ENCODE peak calls at places on chromosomes 13 and 19, in eight cellular contexts. W is amniotic epithelial cell; U is thoracic aorta; I is activated CD8-positive, alpha-beta memory T cell treated with anti-CD3 and anti-CD28 coated beads for 1 hour; J is aorta; V is effector CD4-positive, alpha-beta T cell; L is HS-5; F is OCI-LY7. Y is an unnamed sample.
A peak's percentile ranks its signal among the peaks of the same experiment; 100 is the strongest.

GRCh38 chr19:512548-513365 is 5.5 kb downstream of the TPGS1 start:
- DNase-seq in L (no peak), W (no peak), J (no peak), F (no peak), I (no peak), U (no peak), V (no peak), Y (no peak)

GRCh38 chr19:48933382-48933932 is at the start of gene DHDH:
- DNase-seq in U (no peak), I (peak; percentile 75), V (peak; percentile 85), W (peak; percentile 45), L (no peak), F (peak; percentile 43), J (peak; percentile 90), Y (peak; percentile 80)

GRCh38 chr19:13839193-13839937 is 37.6 kb upstream of the NANOS3 start:
- DNase-seq in L (no peak), V (peak; percentile 75), J (peak; percentile 97), U (no peak), I (peak; percentile 70), W (peak; percentile 46), F (peak; percentile 76), Y (peak; percentile 80)

GRCh38 chr13:49616688-49617065 is 11.6 kb upstream of the ARL11 start:
- DNase-seq in L (no peak), I (no peak), J (no peak), V (no peak), W (no peak), F (no peak), U (no peak), Y (no peak)

GRCh38 chr19:54030895-54031586 is 32.7 kb downstream of the VSTM1 start:
- DNase-seq in F (peak; percentile 14), W (no peak), V (no peak), J (no peak), I (no peak), U (no peak), L (no peak), Y (no peak)

GRCh38 chr13:61880576-61881283 is 465.1 kb upstream of the PCDH20 start:
- DNase-seq in L (no peak), W (no peak), V (no peak), I (no peak), J (no peak), U (no peak), F (peak; percentile 41), Y (no peak)

GRCh38 chr13:50594276-50594970 is 249.1 kb downstream of the DLEU7 start:
- DNase-seq in F (peak; percentile 98), U (no peak), J (no peak), W (no peak), L (no peak), I (no peak), V (no peak), Y (no peak)

GRCh38 chr19:47109541-47110375 is 3.8 kb downstream of the ZC3H4 start:
- DNase-seq in J (no peak), V (peak; percentile 30), L (no peak), F (peak; percentile 56), I (no peak), U (no peak), W (peak; percentile 54), Y (no peak)

GRCh38 chr19:41577833-41578232 is 1.9 kb downstream of the CEACAM21 start:
- DNase-seq in L (no peak), J (no peak), W (no peak), V (no peak), U (no peak), F (no peak), I (no peak), Y (no peak)

GRCh38 chr19:21824679-21825078 is 11.3 kb downstream of the ZNF43 start:
- DNase-seq in V (no peak), W (peak; percentile 32), J (no peak), U (no peak), I (no peak), F (no peak), L (no peak), Y (no peak)

GRCh38 chr19:33273881-33274662 is 28.3 kb downstream of the CEBPA start:
- DNase-seq in W (peak; percentile 75), U (peak; percentile 18), L (no peak), F (no peak), V (no peak), J (no peak), I (no peak), Y (peak; percentile 58)

GRCh38 chr13:43085545-43085944 is 62.2 kb downstream of the DNAJC15 start:
- DNase-seq in W (peak; percentile 58), F (peak; percentile 29), L (no peak), J (no peak), U (no peak), V (no peak), I (no peak), Y (no peak)

GRCh38 chr19:7348587-7349230 is at the start of gene ARHGEF18:
- DNase-seq in W (no peak), L (no peak), I (peak; percentile 38), J (peak; percentile 55), U (no peak), F (peak; percentile 97), V (peak; percentile 26), Y (no peak)

GRCh38 chr13:46663644-46664043 is 110.7 kb downstream of the LRCH1 start:
- DNase-seq in W (no peak), F (no peak), L (no peak), I (no peak), J (no peak), V (no peak), U (no peak), Y (no peak)

GRCh38 chr19:42178791-42179500 is 38.5 kb downstream of the DEDD2 start:
- DNase-seq in F (peak; percentile 56), U (no peak), W (no peak), L (no peak), V (no peak), I (no peak), J (no peak), Y (no peak)

GRCh38 chr13:75363371-75363770 is 118.6 kb downstream of the TBC1D4 start:
- DNase-seq in V (no peak), J (no peak), L (no peak), F (peak; percentile 15), W (no peak), U (no peak), I (no peak), Y (no peak)

GRCh38 chr13:47890146-47890814 is 110.8 kb downstream of the SUCLA2 start:
- DNase-seq in V (no peak), F (no peak), I (no peak), J (no peak), U (no peak), W (no peak), L (no peak), Y (no peak)

GRCh38 chr19:41362143-41362847 is 1.7 kb downstream of the B9D2 start:
- DNase-seq in U (no peak), I (no peak), L (no peak), V (no peak), F (no peak), W (no peak), J (no peak), Y (no peak)

GRCh38 chr19:18385675-18386542 is at the start of gene GDF15:
- DNase-seq in U (no peak), W (peak; percentile 84), L (no peak), J (peak; percentile 84), I (no peak), F (peak; percentile 42), V (peak; percentile 16), Y (peak; percentile 90)

GRCh38 chr19:41225238-41226052 is 6.4 kb downstream of the AXL start:
- DNase-seq in L (peak; percentile 98), F (no peak), V (peak; percentile 32), U (peak; percentile 91), J (peak; percentile 90), W (peak; percentile 99), I (no peak), Y (peak; percentile 96)

GRCh38 chr19:6238643-6239281 is 41.0 kb downstream of the MLLT1 start:
- DNase-seq in L (no peak), W (peak; percentile 41), U (no peak), I (no peak), J (peak; percentile 83), V (no peak), F (no peak), Y (peak; percentile 84)

GRCh38 chr13:60759499-60759898 is 362.5 kb downstream of the TDRD3 start:
- DNase-seq in L (no peak), F (no peak), J (no peak), V (no peak), I (no peak), W (no peak), U (no peak), Y (peak; percentile 58)

GRCh38 chr13:20616059-20616797 is 49.3 kb downstream of the IFT88 start:
- DNase-seq in W (peak; percentile 91), V (no peak), I (no peak), J (no peak), U (no peak), L (peak; percentile 36), F (no peak), Y (peak; percentile 58)

GRCh38 chr13:64900039-64900438 is 2330.1 kb downstream of the PCDH9 start:
- DNase-seq in V (no peak), I (no peak), W (no peak), U (no peak), L (no peak), J (no peak), F (no peak), Y (no peak)

GRCh38 chr13:80962855-80963254 is 621.9 kb upstream of the SPRY2 start:
- DNase-seq in V (no peak), F (no peak), I (no peak), L (no peak), J (no peak), U (no peak), W (peak; percentile 1), Y (no peak)

GRCh38 chr19:13089139-13089856 is 13.4 kb downstream of the LYL1 start:
- DNase-seq in J (no peak), F (peak; percentile 62), I (no peak), L (no peak), W (no peak), U (no peak), V (no peak), Y (peak; percentile 9)

GRCh38 chr19:6613711-6614110 is 22.8 kb upstream of the CD70 start:
- DNase-seq in J (no peak), I (no peak), V (no peak), W (no peak), F (no peak), L (no peak), U (no peak), Y (no peak)

GRCh38 chr13:60435762-60436374 is 38.8 kb downstream of the TDRD3 start:
- DNase-seq in I (no peak), V (no peak), F (no peak), L (no peak), W (no peak), J (no peak), U (no peak), Y (no peak)

GRCh38 chr19:44726465-44726864 is 22.0 kb upstream of the BCL3 start:
- DNase-seq in I (no peak), J (no peak), V (no peak), L (no peak), W (no peak), F (no peak), U (no peak), Y (no peak)

GRCh38 chr13:33207616-33207964 is 78.0 kb downstream of the STARD13 start:
- DNase-seq in U (no peak), I (no peak), W (peak; percentile 82), J (no peak), F (no peak), V (no peak), L (no peak), Y (no peak)

GRCh38 chr13:44155422-44156293 is 218.0 kb upstream of the SERP2 start:
- DNase-seq in U (peak; percentile 18), W (peak; percentile 39), J (no peak), I (no peak), V (no peak), F (no peak), L (no peak), Y (no peak)

GRCh38 chr19:48842744-48843162 is 6.5 kb upstream of the HSD17B14 start:
- DNase-seq in F (peak; percentile 76), V (peak; percentile 45), W (peak; percentile 53), U (no peak), L (peak; percentile 36), I (no peak), J (no peak), Y (peak; percentile 7)

GRCh38 chr13:75637101-75637774 is 1.1 kb downstream of the LMO7 start:
- DNase-seq in I (no peak), F (no peak), L (no peak), V (no peak), U (no peak), W (no peak), J (no peak), Y (no peak)

GRCh38 chr19:38684078-38684861 is 36.8 kb downstream of the ACTN4 start:
- DNase-seq in W (peak; percentile 93), J (peak; percentile 89), I (no peak), V (no peak), U (peak; percentile 55), F (no peak), L (peak; percentile 81), Y (peak; percentile 98)

Y was measured in NCI-H226.